ENCODE peak calls at places on chromosome 16, in five cellular contexts. P, I, X, H and F are unnamed samples.
A peak's percentile ranks its signal among the peaks of the same experiment; 100 is the strongest.

GRCh38 chr16:53781023-53781605 is 77.2 kb downstream of the FTO start:
- DNase-seq in P (no peak), I (peak; percentile 67), X (no peak), H (peak; percentile 78), F (no peak)

GRCh38 chr16:84478172-84478948 is 26.1 kb downstream of the MEAK7 start:
- DNase-seq in P (peak; percentile 43), I (peak; percentile 88), X (no peak), H (peak; percentile 81), F (no peak)

GRCh38 chr16:73671102-73671501 is 623.2 kb upstream of the ZFHX3 start:
- DNase-seq in P (no peak), I (no peak), X (no peak), H (no peak), F (no peak)

GRCh38 chr16:81931927-81932326 is 79.3 kb downstream of the SDR42E1 start:
- DNase-seq in P (no peak), I (no peak), X (no peak), H (no peak), F (no peak)

GRCh38 chr16:85275533-85276249 is 163.4 kb upstream of the CIBAR2 start:
- DNase-seq in P (no peak), I (peak; percentile 41), X (peak; percentile 88), H (peak; percentile 32), F (peak; percentile 91)

GRCh38 chr16:81646561-81646960 is 132.5 kb upstream of the PLCG2 start:
- DNase-seq in P (peak; percentile 41), I (peak; percentile 84), X (no peak), H (peak; percentile 68), F (no peak)

GRCh38 chr16:22326771-22327445 is 29.7 kb downstream of the POLR3E start:
- DNase-seq in P (no peak), I (no peak), X (no peak), H (no peak), F (no peak)

GRCh38 chr16:71610936-71611871 is 14.8 kb upstream of the MARVELD3 start:
- DNase-seq in P (no peak), I (peak; percentile 37), X (peak; percentile 96), H (peak; percentile 37), F (peak; percentile 81)

GRCh38 chr16:86519649-86520316 is 9.5 kb downstream of the FOXF1 start:
- DNase-seq in P (peak; percentile 51), I (peak; percentile 77), X (peak; percentile 68), H (no peak), F (peak; percentile 83)

GRCh38 chr16:77171750-77172635 is 19.0 kb upstream of the MON1B start:
- DNase-seq in P (peak; percentile 16), I (peak; percentile 59), X (peak; percentile 61), H (peak; percentile 51), F (peak; percentile 41)

GRCh38 chr16:68910051-68910450 is 66.7 kb downstream of the TANGO6 start:
- DNase-seq in P (no peak), I (no peak), X (no peak), H (no peak), F (no peak)

GRCh38 chr16:1347962-1348361 is 3.7 kb downstream of the TSR3 start:
- DNase-seq in P (no peak), I (no peak), X (no peak), H (no peak), F (no peak)

GRCh38 chr16:1346422-1347285 is 5.0 kb downstream of the TSR3 start:
- DNase-seq in P (no peak), I (no peak), X (no peak), H (no peak), F (no peak)

GRCh38 chr16:1345651-1346421 is 5.8 kb downstream of the TSR3 start:
- DNase-seq in P (no peak), I (no peak), X (no peak), H (no peak), F (no peak)

GRCh38 chr16:1348441-1348840 is 3.2 kb downstream of the TSR3 start:
- DNase-seq in P (no peak), I (no peak), X (no peak), H (no peak), F (no peak)

GRCh38 chr16:1347286-1347855 is 4.3 kb downstream of the TSR3 start:
- DNase-seq in P (no peak), I (no peak), X (no peak), H (no peak), F (no peak)
- TF ChIP-seq CTCF in P (no peak), I (no peak), X (no peak), H (no peak), F (no peak)

GRCh38 chr16:1194665-1195392 is 30.2 kb downstream of the TPSG1 start:
- DNase-seq in P (no peak), I (no peak), X (peak; percentile 51), H (no peak), F (peak; percentile 75)
- TF ChIP-seq CTCF in P (peak; percentile 72), I (peak; percentile 71), X (peak; percentile 90), H (peak; percentile 25), F (peak; percentile 58)

GRCh38 chr16:50371936-50372595 is 3.3 kb upstream of the BRD7 start:
- DNase-seq in P (no peak), I (no peak), X (no peak), H (no peak), F (no peak)
- TF ChIP-seq CTCF in P (peak; percentile 31), I (peak; percentile 24), X (no peak), H (no peak), F (peak; percentile 27)

DNA sequence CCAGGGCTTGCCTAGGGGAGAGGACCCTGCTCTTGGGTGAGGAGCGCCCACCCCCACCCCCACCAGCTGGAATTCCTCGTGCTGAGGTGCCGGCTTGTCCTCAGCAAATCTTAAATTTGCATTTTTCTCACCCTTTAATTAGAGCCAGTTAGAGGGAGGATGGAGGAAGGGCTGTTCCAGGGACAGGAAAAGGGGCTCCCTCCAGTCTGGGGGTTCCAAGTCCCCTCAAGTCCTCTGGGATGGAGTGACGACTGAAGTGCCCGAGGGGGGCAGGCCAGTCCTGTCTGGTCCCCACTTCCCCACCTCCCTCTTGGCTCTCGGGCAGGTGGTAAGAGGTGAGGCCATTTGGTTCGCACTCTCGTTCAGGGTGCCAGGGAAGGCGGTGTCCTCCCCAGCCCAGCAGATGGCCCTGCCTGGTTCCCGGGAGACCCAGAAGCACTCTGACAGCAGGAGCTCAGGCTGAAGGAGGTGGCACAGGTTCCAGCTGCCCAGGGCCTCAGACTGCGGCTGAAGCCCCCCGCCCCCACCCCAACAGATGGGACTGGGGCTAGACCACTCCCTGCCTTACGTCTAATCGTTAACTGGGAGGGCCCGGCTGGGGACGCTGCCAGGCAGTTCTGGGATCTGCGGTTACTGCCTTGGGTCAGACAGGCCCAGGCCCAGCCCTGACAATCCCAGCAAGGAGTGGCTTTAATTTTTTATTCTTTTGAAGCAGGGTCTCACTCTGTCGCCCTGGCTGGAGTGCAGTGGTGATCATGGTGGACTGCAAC is 2.2 kb downstream of the RAB26 start:
- DNase-seq in P (no peak), I (peak; percentile 28), X (no peak), H (peak; percentile 69), F (no peak)
- TF ChIP-seq CTCF in P (no peak), I (no peak), X (no peak), H (no peak), F (no peak)

GRCh38 chr16:89574681-89575246 is 794 bp upstream of the CPNE7 start:
- DNase-seq in P (no peak), I (peak; percentile 61), X (peak; percentile 93), H (peak; percentile 41), F (peak; percentile 94)
- TF ChIP-seq CTCF in P (peak; percentile 62), I (peak; percentile 96), X (peak; percentile 63), H (peak; percentile 67), F (peak; percentile 96)

DNA sequence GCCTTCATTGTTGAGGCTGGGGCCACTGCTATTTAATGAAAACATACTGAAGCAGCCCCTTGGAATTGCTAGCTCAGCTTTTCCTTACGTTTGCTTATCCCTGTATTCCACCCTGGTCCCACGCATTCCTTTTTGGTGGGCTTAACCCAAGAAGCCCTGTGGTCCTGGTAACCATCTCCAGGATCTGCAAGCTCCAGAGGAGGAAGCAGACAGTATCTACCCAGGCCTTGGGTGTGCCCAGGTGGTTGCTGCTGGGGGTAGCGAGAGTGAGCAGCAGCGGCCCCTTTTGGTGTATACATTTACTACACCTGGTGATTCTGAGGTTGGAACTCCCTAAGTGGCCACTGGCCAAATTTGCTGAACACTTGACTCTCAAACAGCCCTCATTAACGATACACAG is 97.7 kb downstream of the CBLN1 start:
- DNase-seq in P (no peak), I (no peak), X (peak; percentile 59), H (peak; percentile 25), F (no peak)
- TF ChIP-seq CTCF in P (no peak), I (peak; percentile 32), X (peak; percentile 75), H (peak; percentile 56), F (peak; percentile 37)

GRCh38 chr16:54929090-54930033 is 1.3 kb upstream of the IRX5 start:
- DNase-seq in P (peak; percentile 49), I (peak; percentile 94), X (peak; percentile 100), H (peak; percentile 99), F (peak; percentile 88)

GRCh38 chr16:54931041-54931756 is 534 bp downstream of the IRX5 start:
- DNase-seq in P (no peak), I (no peak), X (peak; percentile 46), H (peak; percentile 44), F (peak; percentile 29)

GRCh38 chr16:54928421-54929089 is 2.1 kb upstream of the IRX5 start:
- DNase-seq in P (no peak), I (no peak), X (peak; percentile 77), H (peak; percentile 58), F (no peak)

GRCh38 chr16:54931757-54932660 is 1.3 kb downstream of the IRX5 start:
- DNase-seq in P (no peak), I (no peak), X (no peak), H (peak; percentile 49), F (peak; percentile 23)

GRCh38 chr16:54930034-54930938 is at the start of gene IRX5:
- DNase-seq in P (no peak), I (peak; percentile 81), X (peak; percentile 79), H (peak; percentile 97), F (peak; percentile 51)
- TF ChIP-seq CTCF in P (no peak), I (peak; percentile 9), X (no peak), H (no peak), F (no peak)

GRCh38 chr16:46882304-46882939 is 1.7 kb upstream of the GPT2 start:
- DNase-seq in P (no peak), I (no peak), X (no peak), H (no peak), F (no peak)

GRCh38 chr16:46882940-46883307 is 1.2 kb upstream of the GPT2 start:
- DNase-seq in P (no peak), I (no peak), X (no peak), H (no peak), F (no peak)

GRCh38 chr16:46884513-46885293 is 541 bp downstream of the GPT2 start:
- DNase-seq in P (no peak), I (peak; percentile 20), X (peak; percentile 25), H (peak; percentile 36), F (peak; percentile 30)

GRCh38 chr16:46883353-46883689 is 841 bp upstream of the GPT2 start:
- DNase-seq in P (no peak), I (no peak), X (no peak), H (no peak), F (no peak)

GRCh38 chr16:46883690-46884512 is at the start of gene GPT2:
- DNase-seq in P (peak; percentile 84), I (peak; percentile 95), X (peak; percentile 97), H (peak; percentile 95), F (peak; percentile 92)
- TF ChIP-seq CTCF in P (no peak), I (no peak), X (no peak), H (no peak), F (no peak)

GRCh38 chr16:89506791-89507191 is 1.4 kb upstream of the SPG7 start:
- DNase-seq in P (no peak), I (no peak), X (no peak), H (no peak), F (no peak)
- TF ChIP-seq CTCF in P (no peak), I (no peak), X (no peak), H (no peak), F (no peak)